ENCODE peak calls at places on chromosome 19, in eight cellular contexts. B is IMR-90; A is T-cell; M is mucosa of descending colon; F is colonic mucosa; O is LoVo; T is T-helper 9 cell; I is naive thymus-derived CD8-positive, alpha-beta T cell. Z is an unnamed sample.

GRCh38 chr19:48401277-48401676 is 7.8 kb downstream of the GRIN2D start:
- DNase-seq in T (no peak), A (no peak), M (no peak), F (no peak), B (no peak), I (no peak), O (no peak), Z (peak)

GRCh38 chr19:53868091-53868891 is 608 bp downstream of the MYADM start:
- DNase-seq in F (peak), B (peak), A (no peak), M (peak), O (no peak), I (peak), T (peak), Z (peak)

GRCh38 chr19:46065486-46065885 is 24.7 kb upstream of the IGFL4 start:
- DNase-seq in F (no peak), A (no peak), O (peak), B (no peak), I (no peak), T (no peak), M (no peak), Z (no peak)

GRCh38 chr19:15197275-15198005 is 3.4 kb downstream of the NOTCH3 start:
- DNase-seq in A (no peak), T (no peak), M (no peak), I (no peak), F (no peak), B (peak), O (no peak), Z (no peak)

GRCh38 chr19:17968376-17968775 is 1.5 kb downstream of the KCNN1 start:
- DNase-seq in F (no peak), A (no peak), T (no peak), O (no peak), M (no peak), I (no peak), B (no peak), Z (no peak)

GRCh38 chr19:38142176-38143035 is 81.6 kb downstream of the DPF1 start:
- DNase-seq in M (peak), T (no peak), B (peak), A (peak), I (peak), O (no peak), F (peak), Z (peak)

GRCh38 chr19:28633223-28634030 is 579.5 kb downstream of the UQCRFS1 start:
- DNase-seq in I (peak), O (peak), F (peak), A (peak), T (no peak), B (peak), M (peak), Z (peak)

GRCh38 chr19:2121416-2122051 is 24.8 kb downstream of the IZUMO4 start:
- DNase-seq in F (no peak), I (no peak), T (no peak), A (no peak), O (no peak), M (no peak), B (no peak), Z (no peak)

GRCh38 chr19:55301459-55302331 is 17.9 kb downstream of the BRSK1 start:
- DNase-seq in I (peak), M (peak), A (peak), T (peak), F (peak), B (peak), O (peak), Z (peak)

GRCh38 chr19:19597809-19598306 is 20.6 kb downstream of the PBX4 start:
- DNase-seq in O (no peak), B (no peak), I (peak), F (no peak), A (peak), T (peak), M (no peak), Z (no peak)

GRCh38 chr19:11028146-11028545 is 61.1 kb upstream of the LDLR start:
- DNase-seq in O (no peak), I (no peak), F (no peak), B (no peak), A (no peak), M (no peak), T (no peak), Z (no peak)

GRCh38 chr19:49983645-49984229 is 22.8 kb upstream of the SIGLEC11 start:
- DNase-seq in A (peak), T (peak), F (peak), B (peak), I (peak), O (peak), M (peak), Z (peak)

GRCh38 chr19:11203194-11204075 is 6.1 kb upstream of the KANK2 start:
- DNase-seq in I (peak), O (no peak), B (peak), T (peak), F (peak), M (peak), A (no peak), Z (peak)

GRCh38 chr19:7874080-7874856 is at the start of gene PRR36:
- DNase-seq in T (no peak), I (no peak), M (no peak), F (no peak), O (no peak), B (no peak), A (no peak), Z (peak)

GRCh38 chr19:33273065-33273736 is 29.1 kb downstream of the CEBPA start:
- DNase-seq in F (no peak), T (no peak), B (no peak), I (no peak), O (no peak), A (no peak), M (no peak), Z (peak)